ENCODE peak calls at places on chromosomes 6 and 20, in nine cellular contexts. C, M, G, B, H, Z, W, Q and R are unnamed samples. For H3K4me1, the result is how much of the 10 kb centered on the place peaks cover.

GRCh38 chr6:102853249-102853955 is 1459.9 kb downstream of the GRIK2 start:
- DNase-seq in C (no peak), M (no peak), G (no peak), B (no peak), H (no peak), Z (no peak), W (peak), Q (no peak), R (no peak)

GRCh38 chr6:117195728-117196127 is 69.6 kb upstream of the VGLL2 start:
- DNase-seq in C (no peak), M (no peak), G (no peak), B (no peak), H (no peak), Z (no peak), W (no peak), Q (no peak), R (no peak)

GRCh38 chr20:25195962-25196700 is 619 bp downstream of the ENTPD6 start:
- DNase-seq in C (peak), M (no peak), G (peak), B (no peak), H (no peak), Z (no peak), W (peak), Q (no peak), R (peak)

GRCh38 chr6:71608646-71609045 is 277.7 kb upstream of the RIMS1 start:
- DNase-seq in C (no peak), M (no peak), G (no peak), B (no peak), H (no peak), Z (no peak), W (no peak), Q (no peak), R (no peak)

GRCh38 chr20:6008254-6008653 is 45.6 kb downstream of the LRRN4 start:
- DNase-seq in C (peak), M (peak), G (peak), B (no peak), H (no peak), Z (no peak), W (peak), Q (no peak), R (peak)

GRCh38 chr6:453152-453551 is 61.6 kb downstream of the IRF4 start:
- DNase-seq in C (no peak), M (no peak), G (no peak), B (no peak), H (no peak), Z (no peak), W (no peak), Q (no peak), R (peak)

GRCh38 chr20:51447097-51447764 is 95.3 kb downstream of the NFATC2 start:
- DNase-seq in C (no peak), M (peak), G (no peak), B (no peak), H (no peak), Z (no peak), W (no peak), Q (no peak), R (peak)

GRCh38 chr6:163415176-163415619 is 680 bp downstream of the QKI start:
- DNase-seq in C (no peak), M (peak), G (no peak), B (peak), H (peak), Z (no peak), W (no peak), Q (peak), R (peak)

GRCh38 chr6:18048953-18049630 is 61.7 kb upstream of the KIF13A start:
- DNase-seq in C (no peak), M (no peak), G (no peak), B (no peak), H (no peak), Z (no peak), W (no peak), Q (no peak), R (no peak)

GRCh38 chr6:31401403-31401802 is 2.0 kb upstream of the MICA start:
- DNase-seq in C (peak), M (peak), G (no peak), B (no peak), H (no peak), Z (no peak), W (peak), Q (no peak), R (peak)

GRCh38 chr6:14824060-14824834 is 421.6 kb upstream of the JARID2 start:
- DNase-seq in C (no peak), M (no peak), G (no peak), B (no peak), H (no peak), Z (no peak), W (no peak), Q (no peak), R (no peak)

GRCh38 chr20:20207291-20207690 is 155.0 kb downstream of the CFAP61 start:
- DNase-seq in C (no peak), M (no peak), G (peak), B (no peak), H (no peak), Z (peak), W (no peak), Q (no peak), R (no peak)

GRCh38 chr6:118791499-118791898 is 102.5 kb upstream of the ASF1A start:
- DNase-seq in C (no peak), M (no peak), G (no peak), B (no peak), H (no peak), Z (no peak), W (no peak), Q (no peak), R (no peak)

GRCh38 chr20:53869466-53870258 is 200.7 kb downstream of the BCAS1 start:
- DNase-seq in C (peak), M (peak), G (peak), B (no peak), H (peak), Z (peak), W (peak), Q (peak), R (peak)

GRCh38 chr6:31495580-31495979 is 2.4 kb upstream of the MICB start:
- DNase-seq in C (no peak), M (no peak), G (no peak), B (no peak), H (no peak), Z (no peak), W (peak), Q (peak), R (no peak)

GRCh38 chr6:167751579-167752115 is 75.1 kb upstream of the AFDN start:
- DNase-seq in C (no peak), M (no peak), G (no peak), B (no peak), H (no peak), Z (no peak), W (no peak), Q (no peak), R (no peak)

GRCh38 chr6:159467473-159468041 is 225.5 kb downstream of the SOD2 start:
- DNase-seq in C (no peak), M (no peak), G (no peak), B (no peak), H (no peak), Z (no peak), W (no peak), Q (peak), R (no peak)

GRCh38 chr6:108800510-108800909 is 47.7 kb upstream of the ARMC2 start:
- DNase-seq in C (no peak), M (no peak), G (no peak), B (no peak), H (no peak), Z (no peak), W (no peak), Q (no peak), R (no peak)

GRCh38 chr6:51289041-51289440 is 470.4 kb downstream of the TFAP2B start:
- DNase-seq in C (no peak), M (no peak), G (no peak), B (no peak), H (no peak), Z (no peak), W (no peak), Q (no peak), R (no peak)

GRCh38 chr6:106574729-106575458 is 54.4 kb downstream of the RTN4IP1 start:
- DNase-seq in C (no peak), M (no peak), G (no peak), B (no peak), H (no peak), Z (no peak), W (no peak), Q (no peak), R (no peak)

GRCh38 chr6:19413323-19413722 is 423.8 kb upstream of the ID4 start:
- DNase-seq in C (no peak), M (no peak), G (no peak), B (no peak), H (no peak), Z (no peak), W (no peak), Q (no peak), R (no peak)

GRCh38 chr6:16649241-16649640 is 112.0 kb downstream of the ATXN1 start:
- DNase-seq in C (no peak), M (no peak), G (no peak), B (no peak), H (no peak), Z (no peak), W (no peak), Q (no peak), R (no peak)

GRCh38 chr6:167137881-167138280 is 15.0 kb downstream of the CCR6 start:
- DNase-seq in C (no peak), M (no peak), G (peak), B (no peak), H (no peak), Z (no peak), W (no peak), Q (no peak), R (no peak)

GRCh38 chr20:50230184-50230583 is 39.6 kb downstream of the CEBPB start:
- DNase-seq in C (no peak), M (no peak), G (no peak), B (no peak), H (no peak), Z (no peak), W (no peak), Q (no peak), R (no peak)

GRCh38 chr20:50230871-50231270 is 40.2 kb downstream of the CEBPB start:
- DNase-seq in C (no peak), M (no peak), G (no peak), B (no peak), H (no peak), Z (no peak), W (no peak), Q (no peak), R (no peak)

GRCh38 chr20:50227506-50227905 is 36.9 kb downstream of the CEBPB start:
- DNase-seq in C (no peak), M (no peak), G (no peak), B (no peak), H (no peak), Z (no peak), W (no peak), Q (no peak), R (no peak)

GRCh38 chr20:50226093-50226974 is 35.7 kb downstream of the CEBPB start:
- DNase-seq in C (no peak), M (peak), G (no peak), B (peak), H (no peak), Z (no peak), W (no peak), Q (no peak), R (peak)

DNA sequence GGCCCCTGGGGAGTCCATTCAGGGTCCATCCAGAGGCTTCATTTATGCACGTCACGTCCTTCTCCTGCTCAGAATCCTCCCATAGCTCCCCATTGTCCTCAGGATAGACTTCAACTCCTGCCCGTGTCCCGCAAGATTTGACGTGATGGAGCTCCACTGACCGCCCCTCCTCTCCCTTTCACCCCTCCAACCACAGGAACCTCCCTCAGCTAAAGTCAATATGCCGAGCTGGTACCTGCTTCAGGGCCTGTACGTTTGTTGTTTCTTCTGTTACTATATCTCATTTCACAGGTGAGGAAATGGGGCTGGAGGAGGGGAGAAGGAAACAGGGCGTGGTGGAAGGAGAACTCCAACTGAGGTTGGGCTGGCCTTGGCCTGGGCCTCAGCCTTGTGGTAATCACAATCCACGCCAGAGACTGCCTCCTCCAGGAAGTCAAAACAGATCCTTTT is 38.6 kb downstream of the CEBPB start:
- DNase-seq in C (peak), M (no peak), G (no peak), B (no peak), H (no peak), Z (no peak), W (no peak), Q (no peak), R (no peak)
- H3K4me1 ChIP-seq in C (under half), M (under half), G (under half), B (under half), H (under half), Z (under half), W (under half), Q (under half), R (under half)

GRCh38 chr6:29925341-29926080 is 16.8 kb upstream of the HLA-A start:
- DNase-seq in C (no peak), M (no peak), G (no peak), B (peak), H (no peak), Z (no peak), W (peak), Q (no peak), R (no peak)

GRCh38 chr6:29924731-29925130 is 17.6 kb upstream of the HLA-A start:
- DNase-seq in C (no peak), M (no peak), G (no peak), B (no peak), H (no peak), Z (no peak), W (peak), Q (no peak), R (no peak)

GRCh38 chr6:29927841-29928388 is 14.4 kb upstream of the HLA-A start:
- DNase-seq in C (no peak), M (no peak), G (no peak), B (no peak), H (no peak), Z (no peak), W (no peak), Q (no peak), R (no peak)

GRCh38 chr6:29926795-29927427 is 15.4 kb upstream of the HLA-A start:
- DNase-seq in C (peak), M (peak), G (no peak), B (peak), H (peak), Z (no peak), W (peak), Q (peak), R (peak)

DNA sequence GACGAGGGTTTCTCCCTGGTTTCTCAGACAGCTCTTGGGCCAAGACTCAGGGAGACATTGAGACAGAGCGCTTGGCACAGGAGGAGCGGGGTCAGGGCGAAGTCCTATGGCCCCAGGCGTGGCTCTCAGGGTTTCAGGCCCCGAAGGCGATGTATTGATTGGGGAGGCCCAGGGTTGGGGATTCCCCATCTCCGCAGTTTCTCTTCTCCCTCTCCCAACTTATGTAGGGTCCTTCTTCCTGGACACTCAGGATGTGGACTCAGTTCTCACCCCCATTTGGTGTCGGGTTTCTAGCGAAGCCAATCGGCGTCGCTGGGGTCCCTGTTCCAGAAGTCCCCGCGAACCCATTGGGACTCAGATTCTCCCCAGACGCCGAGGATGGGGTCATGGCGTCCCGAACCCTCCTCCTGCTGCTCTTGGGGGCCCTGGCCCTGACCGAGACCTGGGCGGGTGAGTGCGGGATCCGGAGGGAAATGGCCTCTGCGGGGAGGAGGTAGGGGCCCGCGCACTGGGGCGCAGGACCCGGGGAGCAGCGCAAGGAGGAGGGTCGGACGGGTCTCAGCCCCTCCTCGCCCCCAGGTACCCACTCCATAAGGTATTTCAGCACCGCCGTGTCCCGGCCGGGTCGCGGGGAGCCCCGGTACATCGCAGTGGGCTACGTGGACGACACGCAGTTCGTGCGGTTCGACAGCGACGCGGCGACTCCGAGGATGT is 16.1 kb upstream of the HLA-A start:
- DNase-seq in C (no peak), M (peak), G (no peak), B (peak), H (no peak), Z (no peak), W (peak), Q (no peak), R (peak)
- H3K4me3 ChIP-seq in C (peak), M (peak), G (no peak), B (peak), H (peak), Z (peak), W (peak), Q (peak), R (peak)

GRCh38 chr6:131041814-131042213 is 21.2 kb downstream of the EPB41L2 start:
- DNase-seq in C (no peak), M (no peak), G (no peak), B (no peak), H (no peak), Z (no peak), W (no peak), Q (no peak), R (no peak)

GRCh38 chr6:131039345-131039680 is 23.7 kb downstream of the EPB41L2 start:
- DNase-seq in C (no peak), M (no peak), G (no peak), B (no peak), H (no peak), Z (no peak), W (no peak), Q (no peak), R (no peak)

GRCh38 chr6:131045139-131045538 is 17.9 kb downstream of the EPB41L2 start:
- DNase-seq in C (no peak), M (no peak), G (no peak), B (no peak), H (no peak), Z (no peak), W (no peak), Q (no peak), R (no peak)

GRCh38 chr6:131043902-131044447 is 19.1 kb downstream of the EPB41L2 start:
- DNase-seq in C (no peak), M (no peak), G (no peak), B (no peak), H (no peak), Z (no peak), W (no peak), Q (no peak), R (no peak)

DNA sequence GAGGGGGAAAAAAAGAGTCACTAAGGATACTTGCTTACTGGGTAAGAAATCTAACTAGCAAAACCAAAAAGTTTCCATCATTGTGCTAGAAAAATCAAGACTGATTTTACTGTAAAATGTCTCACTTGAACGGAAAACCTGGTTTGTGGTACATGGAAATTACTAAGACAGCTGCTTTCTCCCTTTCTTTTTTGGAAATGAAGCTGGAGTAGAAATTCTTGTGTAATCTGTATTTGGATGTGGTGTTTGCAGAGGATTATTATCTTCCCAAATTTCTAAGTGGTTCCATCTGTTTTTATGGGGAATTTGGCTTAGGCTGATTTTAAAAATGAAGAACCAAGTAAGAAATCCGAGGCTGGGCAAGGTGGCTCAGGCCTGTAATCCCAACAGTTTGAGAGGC is 20.4 kb downstream of the EPB41L2 start:
- DNase-seq in C (no peak), M (no peak), G (no peak), B (no peak), H (no peak), Z (no peak), W (no peak), Q (no peak), R (no peak)
- H3K27ac ChIP-seq in C (no peak), M (peak), G (no peak), B (no peak), H (no peak), Z (no peak), W (no peak), Q (no peak), R (no peak)

GRCh38 chr6:56521454-56521853 is 121.2 kb downstream of the DST start:
- DNase-seq in C (no peak), M (no peak), G (no peak), B (no peak), H (no peak), Z (no peak), W (peak), Q (no peak), R (no peak)
- H3K4me1 ChIP-seq in C (half or more), M (under half), G (under half), B (under half), H (under half), Z (under half), W (under half), Q (under half), R (under half)

DNA sequence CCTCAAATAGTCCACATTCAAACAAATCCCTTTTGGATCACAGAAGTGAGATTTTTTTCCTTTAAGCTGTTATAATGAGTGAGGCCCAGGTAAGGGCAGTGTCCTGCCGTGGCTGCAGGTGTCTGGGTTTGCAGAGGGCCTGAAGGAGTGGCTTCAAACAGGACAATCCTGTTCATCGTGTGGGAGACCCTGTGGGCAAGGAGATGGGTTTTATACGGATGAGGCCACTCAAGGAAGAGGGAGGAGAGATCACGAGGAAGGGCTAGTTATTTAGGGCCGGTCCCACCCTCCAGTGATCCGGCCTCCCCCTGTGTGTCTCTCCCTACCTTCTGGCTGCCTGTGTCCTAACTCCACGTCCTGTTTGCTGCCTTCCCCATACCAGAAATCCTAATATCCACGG is 33.8 kb downstream of the PPP1R14C start:
- DNase-seq in C (no peak), M (no peak), G (no peak), B (no peak), H (no peak), Z (no peak), W (no peak), Q (no peak), R (no peak)
- H3K4me3 ChIP-seq in C (no peak), M (no peak), G (no peak), B (no peak), H (no peak), Z (no peak), W (no peak), Q (no peak), R (no peak)